ENCODE peak calls at places on chromosome 17, in four cellular contexts. D is K562, Z is GM12878, K is SK-N-SH. H is an unnamed sample.

GRCh38 chr17:54992797-54993639 is 24.5 kb downstream of the STXBP4 start:
- DNase-seq in D (peak; percentile 39), Z (no peak), K (peak; percentile 59), H (no peak)

GRCh38 chr17:11023639-11024479 is 186.0 kb upstream of the PIRT start:
- DNase-seq in D (no peak), Z (no peak), K (no peak), H (no peak)

GRCh38 chr17:27671591-27671910 is 40.6 kb downstream of the LGALS9 start:
- DNase-seq in D (no peak), Z (no peak), K (no peak), H (no peak)

GRCh38 chr17:32882734-32883133 is 5.8 kb upstream of the MYO1D start:
- DNase-seq in D (peak; percentile 51), Z (no peak), K (no peak), H (no peak)

GRCh38 chr17:45427181-45427835 is 5.4 kb downstream of the ARHGAP27 start:
- DNase-seq in D (no peak), Z (no peak), K (peak; percentile 23), H (no peak)

GRCh38 chr17:42698736-42699414 is 16.5 kb downstream of the CNTNAP1 start:
- DNase-seq in D (peak; percentile 99), Z (no peak), K (peak; percentile 32), H (no peak)

GRCh38 chr17:40536731-40537171 is 28.5 kb downstream of the CCR7 start:
- DNase-seq in D (no peak), Z (no peak), K (no peak), H (no peak)

GRCh38 chr17:66426397-66427033 is 124.1 kb downstream of the PRKCA start:
- DNase-seq in D (peak; percentile 30), Z (no peak), K (no peak), H (no peak)

GRCh38 chr17:75481194-75482059 is 25.0 kb downstream of the TMEM94 start:
- DNase-seq in D (no peak), Z (no peak), K (no peak), H (no peak)

GRCh38 chr17:49762148-49762941 is 1.6 kb downstream of the FAM117A start:
- DNase-seq in D (no peak), Z (no peak), K (no peak), H (no peak)

GRCh38 chr17:30246460-30246859 is 11.0 kb upstream of the SLC6A4 start:
- DNase-seq in D (no peak), Z (no peak), K (no peak), H (no peak)

GRCh38 chr17:74992223-74992622 is 4.8 kb downstream of the CDR2L start:
- DNase-seq in D (no peak), Z (no peak), K (no peak), H (no peak)

GRCh38 chr17:57121308-57122042 is 36.4 kb downstream of the AKAP1 start:
- DNase-seq in D (peak; percentile 55), Z (no peak), K (peak; percentile 80), H (peak; percentile 70)

GRCh38 chr17:76569607-76570279 is 15.9 kb downstream of the ST6GALNAC2 start:
- DNase-seq in D (no peak), Z (no peak), K (peak; percentile 41), H (no peak)

GRCh38 chr17:52297230-52298010 is 138.9 kb upstream of the CA10 start:
- DNase-seq in D (no peak), Z (no peak), K (peak; percentile 26), H (no peak)

GRCh38 chr17:73722163-73722562 is 77.9 kb upstream of the SDK2 start:
- DNase-seq in D (no peak), Z (no peak), K (peak; percentile 62), H (no peak)

GRCh38 chr17:77608431-77608830 is 350.1 kb upstream of the TNRC6C start:
- DNase-seq in D (no peak), Z (no peak), K (peak; percentile 15), H (no peak)

GRCh38 chr17:79315282-79316106 is 240.9 kb downstream of the ENGASE start:
- DNase-seq in D (no peak), Z (no peak), K (no peak), H (no peak)

GRCh38 chr17:2710804-2711607 is 558 bp downstream of the CLUH start:
- DNase-seq in D (peak; percentile 67), Z (no peak), K (peak; percentile 74), H (peak; percentile 49)

GRCh38 chr17:78379134-78379497 is 667 bp downstream of the PGS1 start:
- DNase-seq in D (no peak), Z (no peak), K (no peak), H (no peak)

GRCh38 chr17:30433514-30433913 is 43.7 kb upstream of the GOSR1 start:
- DNase-seq in D (no peak), Z (no peak), K (no peak), H (no peak)

GRCh38 chr17:17900615-17901520 is 64.1 kb upstream of the SREBF1 start:
- DNase-seq in D (no peak), Z (no peak), K (peak; percentile 77), H (no peak)

GRCh38 chr17:3527896-3528603 is 29.6 kb downstream of the TRPV3 start:
- DNase-seq in D (no peak), Z (no peak), K (no peak), H (no peak)

GRCh38 chr17:40559016-40559853 is 6.0 kb downstream of the CCR7 start:
- DNase-seq in D (no peak), Z (no peak), K (no peak), H (peak; percentile 10)

GRCh38 chr17:57553991-57554825 is 190.9 kb downstream of the CCDC182 start:
- DNase-seq in D (peak; percentile 60), Z (no peak), K (peak; percentile 36), H (peak; percentile 66)

GRCh38 chr17:74858672-74859438 is 830 bp downstream of the GRIN2C start:
- DNase-seq in D (no peak), Z (no peak), K (no peak), H (no peak)

GRCh38 chr17:72372185-72372584 is 251.4 kb downstream of the SOX9 start:
- DNase-seq in D (no peak), Z (no peak), K (no peak), H (no peak)

GRCh38 chr17:75645889-75646625 is 12.8 kb downstream of the SMIM5 start:
- DNase-seq in D (no peak), Z (peak; percentile 42), K (peak; percentile 34), H (no peak)

GRCh38 chr17:70913086-70913485 is 743.8 kb downstream of the KCNJ2 start:
- DNase-seq in D (no peak), Z (no peak), K (no peak), H (no peak)

GRCh38 chr17:58658804-58659713 is 32.8 kb downstream of the TEX14 start:
- DNase-seq in D (peak; percentile 81), Z (peak; percentile 95), K (peak; percentile 93), H (peak; percentile 52)

GRCh38 chr17:16463341-16464000 is 28.5 kb downstream of the LRRC75A start:
- DNase-seq in D (no peak), Z (no peak), K (peak; percentile 95), H (no peak)

GRCh38 chr17:4716081-4716480 is 5.6 kb downstream of the ARRB2 start:
- DNase-seq in D (no peak), Z (no peak), K (no peak), H (no peak)

GRCh38 chr17:73031472-73031871 is 61.0 kb downstream of the SLC39A11 start:
- DNase-seq in D (no peak), Z (no peak), K (no peak), H (no peak)

GRCh38 chr17:41516147-41516827 is 2.4 kb downstream of the KRT15 start:
- DNase-seq in D (no peak), Z (no peak), K (no peak), H (no peak)

GRCh38 chr17:38824899-38825761 is at the start of gene CWC25:
- DNase-seq in D (peak; percentile 94), Z (peak; percentile 97), K (peak; percentile 90), H (peak; percentile 97)

DNA sequence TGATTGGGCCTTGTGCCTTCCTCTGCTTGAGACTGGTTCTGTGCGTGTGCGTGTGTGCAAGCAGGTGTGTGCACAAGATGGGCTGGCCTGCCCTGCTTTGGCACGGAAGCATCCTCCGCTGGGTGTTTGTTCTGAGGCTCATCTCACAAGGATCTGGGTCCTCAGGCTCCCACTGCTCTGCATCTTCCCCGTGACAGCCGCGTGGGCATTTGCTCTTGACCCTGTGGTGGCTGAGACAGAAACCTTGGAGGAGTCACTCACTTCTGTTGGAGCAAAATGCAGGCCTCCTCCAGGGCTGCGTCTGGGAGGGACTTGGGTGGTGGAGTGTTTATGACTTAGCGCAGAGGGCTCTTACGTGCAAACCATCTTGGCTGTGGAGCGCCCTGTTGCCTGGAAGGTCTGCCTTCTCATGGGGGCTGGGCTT is 119.2 kb downstream of the RPTOR start:
- DNase-seq in D (no peak), Z (no peak), K (no peak), H (no peak)
- TF ChIP-seq USF1 in D (no peak), Z (no peak), K (no peak), H (no peak)

GRCh38 chr17:21282850-21283249 is 1.7 kb upstream of the MAP2K3 start:
- DNase-seq in D (no peak), Z (no peak), K (no peak), H (no peak)
- TF ChIP-seq USF1 in D (no peak), Z (no peak), K (no peak), H (no peak)

GRCh38 chr17:82298538-82299421 is 18.6 kb downstream of the CD7 start:
- DNase-seq in D (no peak), Z (no peak), K (peak; percentile 38), H (no peak)

GRCh38 chr17:82296511-82297279 is 20.7 kb downstream of the CD7 start:
- DNase-seq in D (no peak), Z (no peak), K (no peak), H (no peak)

GRCh38 chr17:82295472-82295814 is 21.9 kb upstream of the CSNK1D start:
- DNase-seq in D (no peak), Z (no peak), K (no peak), H (no peak)

GRCh38 chr17:82297804-82298537 is 19.4 kb downstream of the CD7 start:
- DNase-seq in D (peak; percentile 75), Z (peak; percentile 80), K (peak; percentile 90), H (no peak)

DNA sequence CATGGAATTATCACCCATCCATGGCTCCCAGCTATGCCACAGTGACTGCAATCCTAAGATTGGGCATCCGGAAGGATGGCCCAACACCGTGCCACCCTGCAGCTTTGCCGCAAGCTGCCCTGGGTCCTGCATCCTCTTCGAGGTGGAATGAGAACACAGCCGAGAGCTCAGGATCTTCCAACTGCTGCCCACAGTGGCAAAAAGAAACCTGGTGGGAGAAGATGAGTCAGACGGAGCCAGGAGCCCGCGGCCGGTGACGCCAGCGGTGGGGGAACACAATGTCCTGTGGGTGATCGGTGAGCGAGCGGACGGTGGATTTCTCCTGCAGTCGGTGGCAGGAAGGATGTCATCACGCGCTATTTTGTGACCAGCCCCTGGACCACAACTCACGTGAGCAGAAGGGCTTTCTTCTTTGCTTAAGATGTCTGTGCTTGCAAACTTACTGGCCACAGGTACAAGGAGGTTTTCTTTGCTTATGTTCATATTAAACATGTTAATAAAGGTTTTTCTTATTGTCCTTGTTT is 20.1 kb downstream of the CD7 start:
- DNase-seq in D (no peak), Z (peak; percentile 50), K (peak; percentile 54), H (no peak)
- TF ChIP-seq USF1 in D (no peak), Z (peak; percentile 24), K (no peak), H (no peak)

DNA sequence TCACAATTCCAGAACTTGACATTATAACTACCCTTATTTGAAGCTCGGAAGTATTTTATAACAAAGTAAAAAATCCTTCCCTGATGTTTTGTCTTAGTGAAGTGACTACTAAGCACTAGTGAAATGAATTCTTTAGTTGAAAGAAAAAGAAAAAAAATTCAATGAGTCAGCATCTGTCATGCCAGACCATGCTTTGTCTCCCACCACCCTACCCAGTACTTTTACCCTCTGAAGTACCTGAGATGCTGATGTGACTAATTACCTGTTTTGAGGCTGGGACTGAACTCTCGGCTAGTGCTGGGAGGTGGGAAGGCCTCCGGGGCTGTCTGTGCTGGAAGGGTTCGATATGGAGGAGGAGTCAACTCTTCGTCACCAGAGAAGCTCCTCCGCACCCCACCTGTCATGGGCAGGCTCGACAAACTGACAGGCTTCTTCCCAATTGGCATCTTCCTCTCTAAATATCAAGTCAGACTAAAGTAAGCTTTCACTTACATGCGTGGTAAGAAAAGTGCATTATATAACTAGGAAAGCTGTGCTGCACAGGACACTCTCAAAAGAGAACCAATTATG is 19.6 kb downstream of the NME2 start:
- DNase-seq in D (no peak), Z (no peak), K (no peak), H (no peak)
- TF ChIP-seq USF1 in D (no peak), Z (no peak), K (no peak), H (no peak)